ENCODE peak calls at places on chromosomes 3 and 15, in five cellular contexts. One of them, this sample, is unnamed.

GRCh38 chr3:123365450-123366143 is 83.3 kb downstream of the ADCY5 start:
- DNase-seq in IMR-90: peak
- DNase-seq in HepG2: peak
- DNase-seq in H1: no peak
- DNase-seq in A549: peak
- DNase-seq in this sample: peak

GRCh38 chr3:185651971-185652370 is 65.9 kb downstream of the SENP2 start:
- DNase-seq in IMR-90: no peak
- DNase-seq in HepG2: no peak
- DNase-seq in H1: no peak
- DNase-seq in A549: no peak
- DNase-seq in this sample: no peak

GRCh38 chr3:52513281-52513680 is 18.1 kb downstream of the STAB1 start:
- DNase-seq in IMR-90: no peak
- DNase-seq in HepG2: no peak
- DNase-seq in H1: no peak
- DNase-seq in A549: no peak
- DNase-seq in this sample: no peak

GRCh38 chr15:52102468-52102867 is 10.1 kb downstream of the BCL2L10 start:
- DNase-seq in IMR-90: peak
- DNase-seq in HepG2: no peak
- DNase-seq in H1: no peak
- DNase-seq in A549: no peak
- DNase-seq in this sample: no peak

GRCh38 chr15:82979726-82980125 is 6.3 kb upstream of the RAMAC start:
- DNase-seq in IMR-90: no peak
- DNase-seq in HepG2: no peak
- DNase-seq in H1: no peak
- DNase-seq in A549: no peak
- DNase-seq in this sample: no peak

GRCh38 chr3:45477026-45477725 is 88.8 kb downstream of the LARS2 start:
- DNase-seq in IMR-90: peak
- DNase-seq in HepG2: no peak
- DNase-seq in H1: no peak
- DNase-seq in A549: no peak
- DNase-seq in this sample: no peak

GRCh38 chr3:134427400-134428111 is 53.3 kb upstream of the AMOTL2 start:
- DNase-seq in IMR-90: peak
- DNase-seq in HepG2: peak
- DNase-seq in H1: no peak
- DNase-seq in A549: peak
- DNase-seq in this sample: no peak

GRCh38 chr15:73822998-73823397 is 50.4 kb upstream of the TBC1D21 start:
- DNase-seq in IMR-90: peak
- DNase-seq in HepG2: no peak
- DNase-seq in H1: no peak
- DNase-seq in A549: no peak
- DNase-seq in this sample: no peak

GRCh38 chr3:122615303-122615702 is 37.9 kb downstream of the PARP15 start:
- DNase-seq in IMR-90: no peak
- DNase-seq in HepG2: no peak
- DNase-seq in H1: no peak
- DNase-seq in A549: no peak
- DNase-seq in this sample: no peak

GRCh38 chr3:58627580-58627894 is 39.0 kb downstream of the FAM3D start:
- DNase-seq in IMR-90: no peak
- DNase-seq in HepG2: no peak
- DNase-seq in H1: no peak
- DNase-seq in A549: no peak
- DNase-seq in this sample: no peak

GRCh38 chr3:181860243-181860642 is 148.5 kb downstream of the SOX2 start:
- DNase-seq in IMR-90: no peak
- DNase-seq in HepG2: no peak
- DNase-seq in H1: no peak
- DNase-seq in A549: no peak
- DNase-seq in this sample: no peak

GRCh38 chr3:172516318-172517214 is 6.7 kb downstream of the TNFSF10 start:
- DNase-seq in IMR-90: peak
- DNase-seq in HepG2: no peak
- DNase-seq in H1: no peak
- DNase-seq in A549: no peak
- DNase-seq in this sample: no peak

GRCh38 chr3:175585898-175586297 is 726.8 kb downstream of the NAALADL2 start:
- DNase-seq in IMR-90: peak
- DNase-seq in HepG2: no peak
- DNase-seq in H1: no peak
- DNase-seq in A549: no peak
- DNase-seq in this sample: no peak

GRCh38 chr3:11288786-11289637 is 16.8 kb downstream of the ATG7 start:
- DNase-seq in IMR-90: peak
- DNase-seq in HepG2: peak
- DNase-seq in H1: no peak
- DNase-seq in A549: peak
- DNase-seq in this sample: peak

GRCh38 chr3:128390867-128391266 is 75.8 kb downstream of the DNAJB8 start:
- DNase-seq in IMR-90: no peak
- DNase-seq in HepG2: no peak
- DNase-seq in H1: no peak
- DNase-seq in A549: no peak
- DNase-seq in this sample: no peak

GRCh38 chr3:33664195-33664594 is 53.9 kb downstream of the CLASP2 start:
- DNase-seq in IMR-90: peak
- DNase-seq in HepG2: no peak
- DNase-seq in H1: no peak
- DNase-seq in A549: no peak
- DNase-seq in this sample: no peak

GRCh38 chr3:52126036-52126435 is 28.2 kb downstream of the POC1A start:
- DNase-seq in IMR-90: no peak
- DNase-seq in HepG2: no peak
- DNase-seq in H1: no peak
- DNase-seq in A549: no peak
- DNase-seq in this sample: no peak

DNA sequence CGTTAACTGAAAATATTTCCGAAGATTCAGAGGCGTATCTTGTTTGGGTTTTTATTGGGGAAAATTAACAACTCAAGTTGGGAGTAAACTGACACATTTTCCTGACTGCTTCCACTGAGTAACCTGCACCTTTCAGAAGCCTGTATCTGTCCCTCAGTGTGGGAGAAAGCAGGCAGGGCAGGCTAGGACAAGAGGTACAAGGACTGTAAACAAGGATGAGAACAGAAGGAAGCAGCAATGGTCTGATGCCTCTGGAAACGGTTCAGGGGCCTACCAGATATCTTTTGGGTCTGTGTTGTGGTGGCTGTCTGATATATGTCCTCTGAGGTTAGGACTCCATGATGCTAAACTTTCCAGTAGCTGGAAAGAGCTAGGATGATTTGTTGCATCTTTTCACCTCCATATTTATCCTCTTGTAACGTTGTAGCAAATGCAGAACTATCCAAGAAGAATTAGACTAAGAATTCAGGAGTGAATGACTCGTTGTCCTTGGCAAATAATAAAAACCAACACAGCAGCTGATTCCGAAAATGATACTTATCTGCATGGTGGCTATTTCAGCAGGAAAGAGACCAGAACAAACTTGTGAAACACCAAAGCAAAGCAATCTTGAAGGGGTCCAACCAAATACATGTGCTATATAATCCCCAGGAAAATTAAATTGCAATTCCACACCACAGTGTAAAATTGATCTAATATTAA is 195.9 kb upstream of the ICE2 start:
- DNase-seq in IMR-90: peak
- DNase-seq in HepG2: no peak
- DNase-seq in H1: no peak
- DNase-seq in A549: no peak
- DNase-seq in this sample: no peak
- TF ChIP-seq MAFK in IMR-90: no peak
- TF ChIP-seq MAFK in HepG2: no peak
- TF ChIP-seq MAFK in H1: no peak
- TF ChIP-seq MAFK in A549: no peak
- TF ChIP-seq MAFK in this sample: no peak

GRCh38 chr3:65712156-65712555 is 326.6 kb downstream of the MAGI1 start:
- DNase-seq in IMR-90: peak
- DNase-seq in HepG2: no peak
- DNase-seq in H1: no peak
- DNase-seq in A549: no peak
- DNase-seq in this sample: no peak
- TF ChIP-seq MAFK in IMR-90: no peak
- TF ChIP-seq MAFK in HepG2: no peak
- TF ChIP-seq MAFK in H1: no peak
- TF ChIP-seq MAFK in A549: no peak
- TF ChIP-seq MAFK in this sample: no peak

GRCh38 chr3:32506466-32506865 is 3.8 kb upstream of the CMTM6 start:
- DNase-seq in IMR-90: no peak
- DNase-seq in HepG2: no peak
- DNase-seq in H1: no peak
- DNase-seq in A549: no peak
- DNase-seq in this sample: no peak

GRCh38 chr3:32502944-32503286 is 263 bp upstream of the CMTM6 start:
- DNase-seq in IMR-90: no peak
- DNase-seq in HepG2: no peak
- DNase-seq in H1: no peak
- DNase-seq in A549: no peak
- DNase-seq in this sample: no peak

GRCh38 chr3:32510075-32510724 is 7.5 kb upstream of the CMTM6 start:
- DNase-seq in IMR-90: peak
- DNase-seq in HepG2: peak
- DNase-seq in H1: peak
- DNase-seq in A549: peak
- DNase-seq in this sample: peak

DNA sequence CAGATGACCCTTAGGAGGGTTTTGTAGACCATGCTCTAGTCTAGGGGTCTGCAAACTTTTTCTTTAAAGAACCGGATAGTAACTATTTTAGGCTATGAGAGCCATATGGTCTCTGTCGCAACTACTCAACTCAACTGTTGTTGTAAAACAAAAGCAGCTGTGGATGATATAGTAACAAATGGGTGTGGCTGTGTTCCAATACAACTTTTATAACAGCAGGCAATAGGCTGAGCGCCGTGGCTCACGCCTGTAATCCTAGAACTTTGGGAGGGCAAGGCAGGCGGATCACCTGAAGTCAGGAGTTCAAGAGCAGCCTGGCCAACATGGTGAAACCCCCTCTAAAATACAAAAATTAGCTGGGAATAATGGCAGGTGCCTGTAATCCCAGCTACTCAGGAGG is 6.1 kb upstream of the CMTM6 start:
- DNase-seq in IMR-90: peak
- DNase-seq in HepG2: no peak
- DNase-seq in H1: no peak
- DNase-seq in A549: no peak
- DNase-seq in this sample: no peak
- TF ChIP-seq MAFK in IMR-90: no peak
- TF ChIP-seq MAFK in HepG2: no peak
- TF ChIP-seq MAFK in H1: no peak
- TF ChIP-seq MAFK in A549: no peak
- TF ChIP-seq MAFK in this sample: no peak

DNA sequence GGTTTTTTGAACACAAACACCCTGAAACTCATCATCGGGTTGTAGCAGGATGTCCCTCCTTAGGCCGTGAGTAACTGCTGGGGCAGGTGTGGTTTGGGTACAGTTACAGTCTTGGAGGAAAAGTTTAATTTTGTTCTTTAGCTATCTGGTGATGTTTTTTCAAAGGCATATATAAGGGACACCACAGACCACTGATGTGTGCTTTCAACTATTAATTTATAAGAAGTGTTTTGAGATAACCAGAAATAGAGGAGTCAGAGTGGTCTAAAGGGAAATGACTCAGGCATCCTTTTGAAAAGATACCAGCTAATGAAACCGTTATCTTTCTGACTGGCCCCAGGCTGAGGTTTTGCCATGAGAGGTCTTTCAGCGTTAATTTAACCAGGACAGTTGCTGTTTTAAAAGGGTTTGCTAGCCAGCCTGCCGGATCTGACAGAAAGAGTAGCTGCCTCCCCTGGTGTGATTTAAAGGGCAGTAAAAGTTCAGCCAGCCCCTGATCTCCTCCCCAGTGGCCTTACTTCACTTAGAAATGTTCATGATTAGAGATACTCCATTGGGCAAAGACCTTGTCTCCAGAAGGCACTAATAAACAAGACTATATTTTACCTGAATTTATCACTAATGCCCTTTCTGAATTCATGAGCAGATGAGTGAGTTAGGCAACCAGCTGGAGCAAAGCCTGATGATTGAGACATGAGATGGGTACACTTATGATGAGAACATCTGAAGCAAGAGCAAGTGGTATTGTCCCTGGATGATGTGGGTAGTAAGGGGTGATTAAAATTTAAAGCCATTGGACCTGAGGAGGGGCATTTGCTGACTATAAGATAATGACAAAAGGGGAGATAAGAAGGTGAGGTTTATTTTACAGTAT is 482.5 kb upstream of the TBL1XR1 start:
- DNase-seq in IMR-90: peak
- DNase-seq in HepG2: no peak
- DNase-seq in H1: no peak
- DNase-seq in A549: no peak
- DNase-seq in this sample: peak
- TF ChIP-seq MAFK in IMR-90: no peak
- TF ChIP-seq MAFK in HepG2: no peak
- TF ChIP-seq MAFK in H1: no peak
- TF ChIP-seq MAFK in A549: no peak
- TF ChIP-seq MAFK in this sample: peak

GRCh38 chr15:45401665-45402161 is 23.4 kb upstream of the GATM start:
- DNase-seq in IMR-90: no peak
- DNase-seq in HepG2: no peak
- DNase-seq in H1: no peak
- DNase-seq in A549: no peak
- DNase-seq in this sample: peak
- TF ChIP-seq MAFK in IMR-90: no peak
- TF ChIP-seq MAFK in HepG2: no peak
- TF ChIP-seq MAFK in H1: no peak
- TF ChIP-seq MAFK in A549: no peak
- TF ChIP-seq MAFK in this sample: no peak

DNA sequence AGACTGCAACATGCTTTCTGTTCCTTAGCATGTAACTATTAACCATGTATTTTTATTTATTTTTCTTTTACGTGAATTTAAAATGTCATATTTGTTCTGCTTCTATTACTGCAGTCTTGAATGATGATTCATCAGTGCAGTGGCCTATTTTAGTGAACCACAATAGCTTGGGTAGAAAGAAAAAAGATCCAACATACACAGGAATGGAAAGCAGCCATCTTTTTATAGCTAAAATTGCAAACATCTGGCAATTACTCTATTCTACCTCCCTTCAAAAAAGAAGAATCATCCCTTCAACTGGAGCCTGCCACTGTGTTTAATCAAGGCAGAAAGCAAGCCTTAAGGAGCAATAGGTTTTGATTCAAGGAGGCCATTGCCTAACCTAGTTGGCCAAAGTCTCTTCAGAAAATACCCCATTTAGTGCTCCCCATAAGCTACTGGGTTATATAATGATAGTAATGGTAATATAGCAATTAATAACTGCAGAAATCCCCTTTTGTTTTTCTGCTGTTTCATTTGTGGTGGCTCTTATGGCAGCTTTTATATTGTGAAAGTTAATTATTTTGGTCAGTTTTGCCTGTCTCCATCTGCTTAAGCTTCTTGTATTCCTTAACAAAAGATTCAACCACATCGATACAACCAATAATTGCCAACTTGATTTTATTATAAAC is 267.3 kb downstream of the LPP start:
- DNase-seq in IMR-90: peak
- DNase-seq in HepG2: no peak
- DNase-seq in H1: no peak
- DNase-seq in A549: no peak
- DNase-seq in this sample: no peak
- TF ChIP-seq MAFK in IMR-90: no peak
- TF ChIP-seq MAFK in HepG2: no peak
- TF ChIP-seq MAFK in H1: no peak
- TF ChIP-seq MAFK in A549: no peak
- TF ChIP-seq MAFK in this sample: no peak